ENCODE peak calls at places on chromosomes 6 and 20, in ten cellular contexts. U, K, B, F, O, G, T, I, Z and M are unnamed samples.

GRCh38 chr20:53157443-53158408 is 185.6 kb downstream of the TSHZ2 start:
- DNase-seq in K (peak; percentile 28), Z (peak; percentile 52), U (peak; percentile 41), G (peak; percentile 51), F (no peak), I (no peak), T (peak; percentile 70), B (peak; percentile 53), O (no peak), M (peak; percentile 48)

GRCh38 chr20:15902493-15902892 is 670.8 kb downstream of the KIF16B start:
- DNase-seq in G (no peak), K (no peak), T (no peak), Z (no peak), U (no peak), B (no peak), I (no peak), O (no peak), F (no peak), M (no peak)

GRCh38 chr20:2237059-2237458 is 58.7 kb upstream of the TGM3 start:
- DNase-seq in F (no peak), G (peak; percentile 43), K (no peak), U (peak; percentile 99), T (no peak), B (peak; percentile 95), Z (peak; percentile 77), I (peak; percentile 98), O (no peak), M (peak; percentile 97)

GRCh38 chr6:33959661-33960344 is 156.0 kb upstream of the MLN start:
- DNase-seq in T (peak; percentile 52), U (no peak), O (no peak), F (no peak), G (no peak), I (no peak), B (no peak), K (no peak), Z (no peak), M (no peak)

GRCh38 chr6:153121311-153121710 is 9.8 kb downstream of the RGS17 start:
- DNase-seq in O (no peak), B (no peak), K (no peak), G (no peak), U (peak; percentile 12), I (no peak), T (no peak), F (no peak), Z (no peak), M (no peak)

GRCh38 chr20:50824137-50824536 is 29.3 kb downstream of the BCAS4 start:
- DNase-seq in O (no peak), T (no peak), G (peak; percentile 92), B (peak; percentile 86), F (no peak), Z (peak; percentile 75), K (no peak), I (peak; percentile 64), U (peak; percentile 83), M (peak; percentile 98)

GRCh38 chr6:38115633-38116022 is 296.1 kb downstream of the ZFAND3 start:
- DNase-seq in G (no peak), O (no peak), K (no peak), F (no peak), B (no peak), I (no peak), T (no peak), Z (no peak), U (no peak), M (no peak)

GRCh38 chr6:3841066-3841454 is 8.1 kb upstream of the FAM50B start:
- DNase-seq in U (peak; percentile 68), K (no peak), T (no peak), B (no peak), Z (no peak), I (no peak), F (no peak), G (no peak), O (peak; percentile 76), M (no peak)

GRCh38 chr6:84764332-84765049 is at the start of gene TBX18:
- DNase-seq in T (peak; percentile 74), K (no peak), Z (peak; percentile 95), O (peak; percentile 96), F (peak; percentile 92), B (peak; percentile 88), I (peak; percentile 92), G (peak; percentile 39), U (peak; percentile 100), M (peak; percentile 99)

DNA sequence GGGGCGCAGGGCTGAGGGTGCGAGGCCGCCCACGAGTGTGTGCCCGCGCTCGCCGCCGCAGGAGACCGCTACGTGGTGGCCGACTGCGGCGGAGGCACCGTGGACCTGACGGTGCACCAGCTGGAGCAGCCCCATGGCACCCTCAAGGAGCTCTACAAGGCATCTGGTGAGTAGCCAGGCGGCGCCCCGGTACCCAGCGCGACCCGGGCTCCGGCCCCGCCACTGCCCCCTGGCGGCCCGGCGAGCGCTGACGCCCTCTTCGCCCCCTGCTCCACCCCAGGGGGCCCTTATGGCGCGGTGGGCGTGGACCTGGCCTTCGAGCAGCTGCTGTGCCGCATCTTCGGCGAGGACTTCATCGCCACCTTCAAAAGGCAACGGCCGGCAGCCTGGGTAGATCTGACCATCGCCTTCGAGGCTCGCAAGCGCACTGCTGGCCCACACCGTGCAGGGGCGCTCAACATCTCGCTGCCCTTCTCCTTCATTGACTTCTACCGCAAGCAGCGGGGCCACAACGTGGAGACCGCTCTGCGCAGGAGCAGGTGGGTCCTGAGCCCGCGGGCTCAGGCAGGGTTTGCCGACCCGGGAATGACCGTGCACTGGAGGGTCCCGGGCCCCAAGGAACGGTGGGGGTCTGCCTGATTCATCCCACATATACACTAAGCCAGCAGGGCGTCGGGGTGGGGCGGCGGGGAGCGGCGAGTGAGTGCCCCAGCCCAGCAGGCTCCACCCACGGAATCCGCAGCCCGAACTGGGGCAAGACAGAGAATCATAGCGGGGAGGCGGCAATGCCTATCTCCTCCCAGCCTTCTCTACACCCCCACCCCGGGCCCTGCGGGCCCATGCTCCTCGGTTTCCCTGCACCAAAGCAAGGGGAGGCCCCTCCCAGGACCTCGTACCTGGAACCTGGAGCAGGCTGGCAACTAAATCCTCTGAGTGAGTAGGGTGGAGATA is 17.5 kb downstream of the HSPA12B start:
- DNase-seq in U (no peak), I (no peak), Z (no peak), T (no peak), B (no peak), O (no peak), G (peak; percentile 39), K (no peak), F (no peak), M (no peak)
- H3K27me3 ChIP-seq in U (no peaks in the 10 kb centered on the region), I (no peaks in the 10 kb centered on the region), Z (no peaks in the 10 kb centered on the region), T (peaks cover 13% of the 10 kb centered on the region), B (peaks cover 8% of the 10 kb centered on the region), O (no peaks in the 10 kb centered on the region), G (peaks cover 13% of the 10 kb centered on the region), K (no peaks in the 10 kb centered on the region), F (peaks cover 46% of the 10 kb centered on the region), M (no peaks in the 10 kb centered on the region)

GRCh38 chr6:155142163-155142901 is 121.5 kb upstream of the CLDN20 start:
- DNase-seq in O (no peak), G (no peak), I (no peak), Z (no peak), F (no peak), T (no peak), K (no peak), U (peak; percentile 45), B (no peak), M (no peak)
- H3K4me3 ChIP-seq in O (no peak overlapping the region), G (peak overlapping the region; percentile 21), I (no peak overlapping the region), Z (no peak overlapping the region), F (peak overlapping the region; percentile 34), T (no peak overlapping the region), K (no peak overlapping the region), U (peak overlapping the region; percentile 70), B (no peak overlapping the region), M (peak overlapping the region; percentile 38)

GRCh38 chr20:63037669-63038268 is 31.0 kb upstream of the BHLHE23 start:
- DNase-seq in Z (no peak), F (peak; percentile 2), K (no peak), I (no peak), B (no peak), T (no peak), U (no peak), G (no peak), O (no peak), M (no peak)

GRCh38 chr20:63035284-63036185 is 28.8 kb upstream of the BHLHE23 start:
- DNase-seq in U (no peak), K (no peak), Z (no peak), G (no peak), B (no peak), T (peak; percentile 60), I (no peak), O (no peak), F (peak; percentile 6), M (no peak)

GRCh38 chr20:63033635-63034510 is 27.1 kb upstream of the BHLHE23 start:
- DNase-seq in Z (no peak), G (no peak), B (no peak), O (no peak), K (no peak), U (no peak), T (peak; percentile 31), F (peak; percentile 1), I (no peak), M (no peak)

GRCh38 chr20:63032861-63033634 is 26.3 kb upstream of the BHLHE23 start:
- DNase-seq in O (no peak), U (no peak), K (no peak), T (peak; percentile 62), Z (no peak), F (peak; percentile 9), B (no peak), I (no peak), G (no peak), M (no peak)

DNA sequence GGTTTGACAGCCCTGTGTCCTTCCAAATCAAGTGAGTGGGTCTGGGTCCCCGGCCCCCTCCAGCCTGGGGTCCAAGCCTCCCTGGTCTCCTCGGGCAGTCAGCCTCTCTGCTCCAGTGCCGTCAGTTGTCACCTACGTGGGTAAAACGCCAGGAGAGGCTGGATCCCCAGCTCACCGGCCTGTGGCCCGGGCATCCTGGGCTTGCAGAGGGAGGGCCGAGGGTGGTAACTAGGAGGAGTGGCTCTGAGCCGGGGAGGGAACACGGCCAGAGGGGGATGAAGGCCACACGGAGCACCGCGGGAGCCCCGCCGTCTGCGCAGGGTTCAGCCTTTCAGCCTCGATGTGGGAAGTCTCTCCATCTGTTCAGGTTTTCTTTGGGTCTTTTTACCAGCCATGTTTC is 29.5 kb upstream of the BHLHE23 start:
- DNase-seq in I (no peak), G (no peak), O (no peak), K (no peak), T (no peak), F (peak; percentile 8), B (no peak), U (no peak), Z (no peak), M (no peak)
- H3K27me3 ChIP-seq in I (peaks cover 23% of the 10 kb centered on the region), G (peaks cover 62% of the 10 kb centered on the region), O (no peaks in the 10 kb centered on the region), K (no peaks in the 10 kb centered on the region), T (peaks cover 56% of the 10 kb centered on the region), F (peaks cover 100% of the 10 kb centered on the region), B (peaks cover 44% of the 10 kb centered on the region), U (peaks cover 69% of the 10 kb centered on the region), Z (peaks cover 12% of the 10 kb centered on the region), M (peaks cover 82% of the 10 kb centered on the region)

DNA sequence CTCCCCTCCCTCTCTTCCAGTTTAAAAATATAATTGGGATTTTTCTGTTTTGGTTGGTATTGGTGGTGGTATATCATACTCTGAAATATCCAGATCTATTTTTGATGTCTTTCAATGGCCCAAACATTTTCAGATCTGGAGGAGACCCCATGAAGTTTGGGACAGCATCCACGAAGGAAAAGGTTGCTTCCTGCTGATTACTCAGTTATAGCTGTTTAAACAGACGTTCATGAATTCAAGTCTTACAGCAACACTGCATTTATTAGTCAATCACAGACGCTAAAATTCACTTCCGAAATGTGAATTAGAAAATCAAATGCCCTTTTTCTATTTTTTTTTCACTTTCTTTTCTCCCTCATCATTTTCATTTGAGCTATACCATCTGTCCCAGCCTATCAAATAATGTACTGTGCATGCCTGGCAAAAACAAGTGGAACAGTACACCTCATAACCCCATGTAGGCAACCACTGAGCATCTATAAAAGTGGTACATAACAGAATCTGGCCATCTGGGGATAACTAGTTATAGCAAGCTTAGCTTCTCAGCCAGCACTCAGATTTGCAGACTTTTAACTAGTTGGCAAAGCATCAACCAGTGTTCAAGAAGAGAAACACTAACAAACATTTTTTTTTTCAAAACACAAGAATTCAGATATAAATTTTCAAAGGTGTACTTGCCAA is 124.5 kb downstream of the HIVEP2 start:
- DNase-seq in Z (peak; percentile 29), U (no peak), T (no peak), K (no peak), O (no peak), G (no peak), F (no peak), B (no peak), I (no peak), M (no peak)
- H3K4me3 ChIP-seq in Z (peak overlapping the region; percentile 23), U (peak overlapping the region; percentile 33), T (peak overlapping the region; percentile 43), K (peak overlapping the region; percentile 31), O (peak overlapping the region; percentile 25), G (peak overlapping the region; percentile 34), F (peak overlapping the region; percentile 59), B (no peak overlapping the region), I (no peak overlapping the region), M (no peak overlapping the region)